ENCODE peak calls at places on chromosomes 12 and 14, in six cellular contexts. V, W, P, N, O and S are unnamed samples.

GRCh38 chr12:86727151-86727550 is 471.0 kb upstream of the MGAT4C start:
- DNase-seq in V (peak; percentile 20), W (no peak), P (no peak), N (no peak), O (peak; percentile 52), S (no peak)

GRCh38 chr14:106790189-106791036 is 1264.0 kb downstream of the TMEM121 start:
- DNase-seq in V (no peak), W (peak; percentile 49), P (peak; percentile 82), N (no peak), O (no peak), S (no peak)

GRCh38 chr12:112164326-112164660 is 38.9 kb downstream of the TRAFD1 start:
- DNase-seq in V (no peak), W (no peak), P (no peak), N (no peak), O (no peak), S (no peak)

GRCh38 chr12:16600525-16600924 is 5.4 kb downstream of the LMO3 start:
- DNase-seq in V (no peak), W (no peak), P (no peak), N (no peak), O (no peak), S (no peak)

GRCh38 chr12:93813972-93814821 is 137.0 kb downstream of the CRADD start:
- DNase-seq in V (peak; percentile 61), W (no peak), P (no peak), N (no peak), O (peak; percentile 73), S (peak; percentile 66)

GRCh38 chr14:76015668-76016067 is 30.1 kb downstream of the IFT43 start:
- DNase-seq in V (no peak), W (no peak), P (no peak), N (no peak), O (no peak), S (no peak)

GRCh38 chr12:68367903-68368302 is 35.7 kb upstream of the MDM1 start:
- DNase-seq in V (no peak), W (peak; percentile 45), P (peak; percentile 39), N (no peak), O (no peak), S (no peak)

GRCh38 chr12:105355752-105356151 is 25.3 kb downstream of the C12orf75 start:
- DNase-seq in V (peak; percentile 15), W (no peak), P (no peak), N (no peak), O (peak; percentile 58), S (no peak)

GRCh38 chr14:55097894-55098560 is 31.0 kb upstream of the LGALS3 start:
- DNase-seq in V (no peak), W (peak; percentile 21), P (peak; percentile 53), N (no peak), O (no peak), S (no peak)

GRCh38 chr12:124869011-124869665 is 5.5 kb upstream of the SCARB1 start:
- DNase-seq in V (no peak), W (no peak), P (no peak), N (no peak), O (no peak), S (no peak)

GRCh38 chr12:44716681-44717080 is 159.4 kb downstream of the NELL2 start:
- DNase-seq in V (no peak), W (no peak), P (no peak), N (no peak), O (no peak), S (no peak)

GRCh38 chr12:53062011-53062961 is 12.4 kb downstream of the TNS2 start:
- DNase-seq in V (no peak), W (no peak), P (no peak), N (no peak), O (no peak), S (no peak)

GRCh38 chr12:53505555-53506449 is 1.5 kb downstream of the NPFF start:
- DNase-seq in V (no peak), W (no peak), P (no peak), N (no peak), O (peak; percentile 60), S (no peak)

GRCh38 chr14:32006267-32007110 is 70.6 kb upstream of the ARHGAP5 start:
- DNase-seq in V (no peak), W (no peak), P (no peak), N (no peak), O (no peak), S (no peak)

GRCh38 chr12:57474862-57475261 is 4.8 kb downstream of the ARHGAP9 start:
- DNase-seq in V (no peak), W (no peak), P (no peak), N (no peak), O (no peak), S (no peak)

GRCh38 chr12:62103736-62104135 is 156.5 kb upstream of the USP15 start:
- DNase-seq in V (no peak), W (no peak), P (no peak), N (no peak), O (no peak), S (no peak)

GRCh38 chr14:95085321-95085720 is 72.0 kb downstream of the DICER1 start:
- DNase-seq in V (no peak), W (no peak), P (no peak), N (no peak), O (no peak), S (no peak)

GRCh38 chr14:104897286-104898194 is 27.1 kb upstream of the PLD4 start:
- DNase-seq in V (no peak), W (no peak), P (peak; percentile 13), N (no peak), O (no peak), S (no peak)

GRCh38 chr12:90977224-90977623 is 22.2 kb upstream of the CCER1 start:
- DNase-seq in V (no peak), W (no peak), P (no peak), N (no peak), O (peak; percentile 33), S (no peak)

GRCh38 chr12:27644446-27644845 is 51.8 kb upstream of the REP15 start:
- DNase-seq in V (no peak), W (no peak), P (no peak), N (no peak), O (no peak), S (no peak)

GRCh38 chr14:106436310-106436905 is 910.0 kb downstream of the TMEM121 start:
- DNase-seq in V (no peak), W (peak; percentile 57), P (peak; percentile 72), N (no peak), O (no peak), S (no peak)